ENCODE peak calls at places on chromosomes 2 and 18, in six cellular contexts. E, M, T, H, O and U are unnamed samples.

GRCh38 chr18:34971313-34971712 is 69.9 kb upstream of the MAPRE2 start:
- DNase-seq in E (peak), M (no peak), T (no peak), H (no peak), O (peak), U (peak)

GRCh38 chr2:31217465-31218200 is at the start of gene CAPN14:
- DNase-seq in E (no peak), M (no peak), T (no peak), H (no peak), O (no peak), U (no peak)

GRCh38 chr2:38115216-38116012 is 39.5 kb upstream of the CYP1B1 start:
- DNase-seq in E (peak), M (peak), T (peak), H (peak), O (peak), U (peak)

GRCh38 chr18:79928563-79928960 is 22.9 kb downstream of the SLC66A2 start:
- DNase-seq in E (no peak), M (no peak), T (no peak), H (no peak), O (no peak), U (no peak)

GRCh38 chr2:19685713-19686112 is 216.1 kb downstream of the TTC32 start:
- DNase-seq in E (no peak), M (peak), T (no peak), H (no peak), O (peak), U (no peak)

GRCh38 chr2:27652790-27653189 is 10.6 kb downstream of the SUPT7L start:
- DNase-seq in E (no peak), M (no peak), T (no peak), H (no peak), O (peak), U (no peak)

GRCh38 chr2:46825958-46826897 is 89.4 kb downstream of the MCFD2 start:
- DNase-seq in E (peak), M (no peak), T (no peak), H (no peak), O (no peak), U (no peak)

GRCh38 chr18:72995558-72995957 is 127.8 kb upstream of the NETO1 start:
- DNase-seq in E (no peak), M (no peak), T (no peak), H (no peak), O (no peak), U (peak)

GRCh38 chr2:162092656-162093556 is 18.9 kb upstream of the DPP4 start:
- DNase-seq in E (peak), M (no peak), T (peak), H (no peak), O (peak), U (peak)

DNA sequence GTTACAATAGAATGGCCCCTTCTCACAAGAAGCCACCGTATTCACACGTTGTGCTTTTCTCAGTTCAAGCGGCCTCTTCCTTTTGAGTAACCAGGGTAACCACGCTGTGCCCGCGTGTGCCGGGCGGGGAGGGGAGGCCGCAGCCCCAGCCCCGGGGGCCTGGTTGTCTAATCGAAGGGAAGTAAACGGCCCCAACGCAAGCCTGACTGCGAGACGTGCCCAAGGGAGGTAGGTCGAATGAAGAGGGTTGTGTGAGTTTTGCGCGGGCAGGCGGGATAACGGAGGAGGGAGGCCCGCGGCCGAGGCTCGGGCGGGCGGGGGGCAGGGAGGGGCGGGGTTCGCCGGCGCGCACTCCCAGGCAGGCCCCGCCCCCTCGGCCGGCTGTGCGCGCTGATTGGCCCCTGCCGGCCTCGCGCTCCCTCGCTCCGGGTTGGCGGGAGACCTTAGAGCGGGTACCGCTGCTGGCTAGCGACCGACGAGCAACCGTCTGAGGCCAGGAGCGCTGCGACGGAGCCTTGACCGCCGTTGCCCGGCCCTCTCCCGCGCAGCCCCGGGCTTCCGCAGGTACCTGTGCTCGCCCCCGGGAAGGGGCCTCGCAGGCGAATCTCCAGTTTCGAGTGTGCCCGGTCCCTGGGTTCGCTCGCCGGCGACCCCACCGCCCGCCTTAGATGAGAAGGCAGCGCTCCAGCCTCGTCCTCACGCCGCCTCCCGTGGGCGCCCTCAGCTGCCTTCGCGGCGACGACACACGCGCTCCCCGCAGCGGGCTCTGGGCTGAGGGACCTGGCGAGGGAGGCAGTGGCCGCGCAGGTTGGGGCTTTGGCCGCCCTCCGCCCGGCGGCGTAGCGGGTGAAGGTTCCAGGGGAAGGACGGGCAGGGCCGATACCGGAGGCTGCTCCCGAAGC is at the start of gene SPDYA:
- DNase-seq in E (peak), M (peak), T (peak), H (peak), O (no peak), U (peak)
- H3K27ac ChIP-seq in E (no peak), M (no peak), T (no peak), H (peak), O (no peak), U (peak)

GRCh38 chr2:200784215-200784614 is 27.5 kb upstream of the BZW1 start:
- DNase-seq in E (no peak), M (no peak), T (no peak), H (no peak), O (no peak), U (no peak)
- TF ChIP-seq CTCF in E (no peak), M (no peak), T (no peak), H (no peak), O (no peak), U (no peak)

DNA sequence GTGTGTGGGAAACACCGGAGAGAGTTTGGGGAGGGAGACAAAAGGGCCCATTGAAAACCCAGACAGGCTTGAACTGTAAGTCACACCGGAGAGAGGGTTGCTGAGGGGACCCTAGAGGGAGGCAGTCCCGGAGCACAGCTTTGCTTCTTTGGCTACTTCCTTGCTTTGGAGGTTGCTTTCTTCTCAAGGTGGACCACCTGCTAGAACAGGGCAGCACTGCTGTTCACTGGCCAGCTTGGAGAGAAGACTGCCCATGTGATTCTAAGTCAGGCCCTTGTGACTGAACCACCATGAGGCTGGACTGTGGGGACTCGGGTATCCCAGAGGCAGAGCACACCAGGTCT is 4.4 kb downstream of the ACTG2 start:
- DNase-seq in E (no peak), M (no peak), T (no peak), H (no peak), O (no peak), U (no peak)
- H3K27ac ChIP-seq in E (no peak), M (no peak), T (no peak), H (no peak), O (no peak), U (no peak)

GRCh38 chr2:117987121-117987520 is 26.7 kb downstream of the CCDC93 start:
- DNase-seq in E (no peak), M (no peak), T (no peak), H (no peak), O (no peak), U (no peak)

GRCh38 chr2:117982376-117983033 is 31.4 kb downstream of the CCDC93 start:
- DNase-seq in E (no peak), M (peak), T (no peak), H (no peak), O (no peak), U (no peak)

GRCh38 chr2:117983040-117983439 is 30.8 kb downstream of the CCDC93 start:
- DNase-seq in E (no peak), M (no peak), T (no peak), H (no peak), O (no peak), U (no peak)

GRCh38 chr2:117984208-117984607 is 29.7 kb downstream of the CCDC93 start:
- DNase-seq in E (no peak), M (no peak), T (no peak), H (no peak), O (no peak), U (no peak)

GRCh38 chr2:117985092-117985491 is 28.8 kb downstream of the CCDC93 start:
- DNase-seq in E (no peak), M (no peak), T (no peak), H (no peak), O (no peak), U (no peak)
- TF ChIP-seq CTCF in E (peak), M (peak), T (no peak), H (no peak), O (no peak), U (no peak)

GRCh38 chr2:181715033-181715630 is 34.8 kb upstream of the NEUROD1 start:
- DNase-seq in E (peak), M (peak), T (no peak), H (peak), O (peak), U (peak)
- H3K27ac ChIP-seq in E (no peak), M (no peak), T (no peak), H (no peak), O (no peak), U (no peak)

DNA sequence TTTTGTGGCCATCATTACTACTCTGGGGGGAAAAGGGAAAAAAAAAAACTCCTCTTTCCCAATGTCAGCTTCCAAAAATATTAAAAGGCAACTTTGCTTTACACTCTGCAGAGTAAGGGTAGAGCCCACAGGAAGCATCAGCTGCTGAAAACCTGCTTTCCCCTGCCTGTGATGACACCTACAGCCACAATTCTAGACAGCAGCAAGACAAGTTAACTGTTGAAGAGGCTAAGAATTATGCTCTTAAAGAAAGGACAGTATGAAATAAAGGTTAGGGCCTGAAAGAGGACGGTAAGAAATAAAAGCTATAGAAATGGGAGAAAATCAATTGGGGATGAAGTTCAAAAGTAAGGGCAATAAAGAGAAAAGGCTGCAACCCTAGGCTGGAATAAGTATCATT is 3.0 kb downstream of the PDE11A start:
- DNase-seq in E (no peak), M (no peak), T (no peak), H (no peak), O (no peak), U (no peak)
- TF ChIP-seq CTCF in E (no peak), M (peak), T (no peak), H (peak), O (no peak), U (no peak)

GRCh38 chr2:136935119-136935518 is 169.8 kb downstream of the THSD7B start:
- DNase-seq in E (no peak), M (no peak), T (no peak), H (no peak), O (no peak), U (no peak)
- H3K27ac ChIP-seq in E (no peak), M (no peak), T (no peak), H (no peak), O (no peak), U (no peak)

GRCh38 chr2:75481041-75481836 is 79.5 kb downstream of the EVA1A start:
- DNase-seq in E (peak), M (no peak), T (no peak), H (no peak), O (no peak), U (no peak)
- TF ChIP-seq CTCF in E (peak), M (peak), T (no peak), H (peak), O (peak), U (no peak)

DNA sequence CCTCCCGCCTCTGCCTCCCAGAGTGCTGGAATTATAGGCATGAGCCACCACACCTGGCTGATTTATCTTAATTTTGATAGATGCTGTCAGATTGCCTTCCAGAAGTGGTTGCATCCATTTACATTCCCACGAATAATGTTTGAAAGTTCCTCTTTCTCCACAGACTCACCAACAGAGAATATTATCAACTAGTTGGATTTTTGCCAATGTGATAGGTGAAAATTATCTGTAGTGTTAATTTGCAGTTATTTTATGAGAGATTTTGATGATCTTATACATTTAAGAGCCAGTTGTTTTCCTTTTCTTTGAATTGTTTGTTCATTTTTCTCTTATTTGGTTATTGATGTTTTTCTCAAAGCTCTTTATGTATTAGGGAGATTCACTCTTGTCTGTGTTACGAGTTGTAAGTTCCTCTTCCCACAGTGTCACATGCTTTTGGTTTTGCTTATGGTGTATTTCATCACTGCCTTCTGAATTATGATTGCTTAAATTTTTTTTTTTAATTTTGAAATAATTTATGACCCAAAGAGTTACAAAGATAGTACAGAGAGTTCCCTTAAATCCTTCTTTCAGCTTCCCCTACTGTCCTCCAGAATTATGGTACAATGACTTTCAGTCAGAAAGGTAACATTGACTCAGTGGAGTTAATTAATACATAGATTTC is 20.7 kb upstream of the NT5DC4 start:
- DNase-seq in E (no peak), M (no peak), T (no peak), H (no peak), O (no peak), U (no peak)
- H3K27ac ChIP-seq in E (no peak), M (no peak), T (no peak), H (no peak), O (no peak), U (no peak)